ENCODE peak calls at places on chromosome 21, in ten cellular contexts. R is fibroblast of lung, L is astrocyte of the spinal cord, S is cardiac fibroblast, V is upper lobe of right lung, F is epithelial cell of esophagus, M is epithelial cell of proximal tubule, I is foreskin fibroblast, G is GM12878, X is AG10803. J is an unnamed sample.

GRCh38 chr21:38668501-38668900 is 137.2 kb upstream of the ETS2 start:
- DNase-seq in R (no peak), L (no peak), S (no peak), V (no peak), F (no peak), M (no peak), I (no peak), G (no peak), X (no peak), J (no peak)

GRCh38 chr21:34900376-34900775 is 148.7 kb downstream of the RUNX1 start:
- DNase-seq in R (peak), L (peak), S (no peak), V (no peak), F (peak), M (no peak), I (peak), G (no peak), X (peak), J (no peak)

GRCh38 chr21:45278156-45278911 is 9.4 kb downstream of the POFUT2 start:
- DNase-seq in R (no peak), L (no peak), S (no peak), V (no peak), F (no peak), M (no peak), I (no peak), G (no peak), X (no peak), J (no peak)

GRCh38 chr21:38597436-38597835 is 99.2 kb upstream of the ERG start:
- DNase-seq in R (peak), L (no peak), S (no peak), V (no peak), F (peak), M (no peak), I (no peak), G (no peak), X (peak), J (no peak)

GRCh38 chr21:45417256-45417950 is 12.4 kb downstream of the COL18A1 start:
- DNase-seq in R (peak), L (peak), S (no peak), V (no peak), F (no peak), M (no peak), I (no peak), G (no peak), X (no peak), J (no peak)

GRCh38 chr21:44907966-44908364 is 12.7 kb downstream of the ITGB2 start:
- DNase-seq in R (no peak), L (no peak), S (peak), V (peak), F (no peak), M (no peak), I (no peak), G (no peak), X (no peak), J (no peak)

GRCh38 chr21:46667735-46668380 is 32.4 kb downstream of the PRMT2 start:
- DNase-seq in R (peak), L (peak), S (peak), V (no peak), F (peak), M (no peak), I (peak), G (no peak), X (peak), J (no peak)

GRCh38 chr21:31609081-31609480 is 50.4 kb upstream of the SOD1 start:
- DNase-seq in R (no peak), L (no peak), S (peak), V (no peak), F (no peak), M (no peak), I (no peak), G (no peak), X (no peak), J (no peak)

GRCh38 chr21:46418265-46418946 is 40.3 kb upstream of the DIP2A start:
- DNase-seq in R (no peak), L (no peak), S (no peak), V (no peak), F (no peak), M (no peak), I (no peak), G (no peak), X (no peak), J (no peak)

GRCh38 chr21:38470762-38471161 is 27.5 kb downstream of the ERG start:
- DNase-seq in R (peak), L (peak), S (peak), V (no peak), F (peak), M (no peak), I (peak), G (no peak), X (peak), J (no peak)

GRCh38 chr21:46500224-46500861 is 41.7 kb downstream of the DIP2A start:
- DNase-seq in R (peak), L (peak), S (peak), V (no peak), F (peak), M (peak), I (peak), G (no peak), X (peak), J (no peak)

GRCh38 chr21:45937721-45938452 is 43.7 kb upstream of the COL6A1 start:
- DNase-seq in R (no peak), L (no peak), S (no peak), V (no peak), F (no peak), M (no peak), I (no peak), G (no peak), X (peak), J (no peak)

GRCh38 chr21:25967566-25968438 is 202.8 kb downstream of the APP start:
- DNase-seq in R (peak), L (no peak), S (peak), V (no peak), F (peak), M (no peak), I (no peak), G (peak), X (no peak), J (no peak)

GRCh38 chr21:44425307-44425894 is 29.9 kb upstream of the LRRC3 start:
- DNase-seq in R (no peak), L (no peak), S (no peak), V (peak), F (no peak), M (no peak), I (no peak), G (no peak), X (no peak), J (no peak)

GRCh38 chr21:19850157-19850556 is 1148.1 kb upstream of the NCAM2 start:
- DNase-seq in R (no peak), L (no peak), S (no peak), V (no peak), F (no peak), M (no peak), I (no peak), G (no peak), X (no peak), J (no peak)

GRCh38 chr21:33540711-33541104 is 1.2 kb downstream of the GART start:
- DNase-seq in R (no peak), L (no peak), S (no peak), V (no peak), F (no peak), M (no peak), I (no peak), G (no peak), X (no peak), J (no peak)

GRCh38 chr21:33541105-33541711 is 709 bp downstream of the GART start:
- DNase-seq in R (peak), L (peak), S (peak), V (no peak), F (peak), M (no peak), I (peak), G (peak), X (peak), J (no peak)

GRCh38 chr21:33541756-33542639 is at the start of gene GART:
- DNase-seq in R (peak), L (peak), S (peak), V (peak), F (peak), M (no peak), I (peak), G (peak), X (peak), J (no peak)

GRCh38 chr21:33537212-33537611 is 4.7 kb downstream of the GART start:
- DNase-seq in R (no peak), L (no peak), S (no peak), V (no peak), F (no peak), M (no peak), I (no peak), G (no peak), X (no peak), J (no peak)

DNA sequence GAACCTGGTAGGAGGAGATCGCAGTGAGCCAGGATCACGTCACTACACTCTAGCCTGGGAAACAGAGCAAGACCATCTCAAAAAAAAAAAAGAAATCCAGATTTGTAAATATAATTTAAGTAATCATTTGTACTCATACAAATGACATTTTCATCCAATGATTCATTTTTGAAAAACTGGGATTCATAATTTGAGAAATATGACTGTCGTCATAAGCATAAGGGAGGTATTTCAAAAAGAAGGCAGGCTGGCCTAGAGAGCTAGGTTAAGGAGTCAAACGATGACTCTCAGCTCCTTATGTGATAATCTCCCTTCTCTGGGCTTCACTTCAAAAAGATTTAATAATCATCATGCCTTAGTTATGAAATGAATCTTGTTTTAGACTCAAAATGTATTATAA is 2.3 kb downstream of the GART start:
- DNase-seq in R (peak), L (no peak), S (peak), V (no peak), F (peak), M (no peak), I (no peak), G (no peak), X (no peak), J (no peak)
- H3K4me3 ChIP-seq in R (no peak), L (no peak), S (no peak), V (no peak), F (no peak), M (no peak), I (no peak), G (no peak), X (no peak), J (no peak)

DNA sequence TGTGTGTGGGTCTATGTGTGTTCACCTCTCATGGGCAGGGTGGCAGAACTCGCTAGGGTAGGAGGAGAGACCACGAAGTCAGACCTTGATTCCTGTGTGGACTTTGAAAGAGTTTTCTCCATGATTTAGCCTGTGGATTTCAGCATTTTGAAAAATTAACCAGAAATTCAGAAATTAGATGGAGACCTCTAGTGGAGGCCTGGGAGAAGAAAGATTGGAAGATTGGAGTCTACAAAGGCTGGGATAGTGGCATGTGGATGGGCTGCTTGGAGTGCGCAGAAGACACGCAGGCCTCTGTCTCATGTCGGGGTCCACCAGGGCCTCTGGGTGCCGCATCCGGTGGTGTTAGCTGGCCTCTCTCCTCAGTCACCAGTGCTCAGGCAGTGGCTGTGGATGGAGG is 18.9 kb upstream of the IGSF5 start:
- DNase-seq in R (no peak), L (no peak), S (no peak), V (no peak), F (no peak), M (no peak), I (peak), G (no peak), X (no peak), J (no peak)
- TF ChIP-seq CTCF in R (no peak), L (peak), S (no peak), V (no peak), F (no peak), M (peak), I (peak), G (no peak), X (peak), J (peak)

GRCh38 chr21:33033961-33034413 is 8.3 kb downstream of the OLIG2 start:
- DNase-seq in R (no peak), L (no peak), S (no peak), V (no peak), F (no peak), M (no peak), I (no peak), G (no peak), X (no peak), J (no peak)

GRCh38 chr21:33035147-33035546 is 9.4 kb downstream of the OLIG2 start:
- DNase-seq in R (no peak), L (no peak), S (no peak), V (no peak), F (no peak), M (no peak), I (no peak), G (no peak), X (no peak), J (no peak)

GRCh38 chr21:33033094-33033951 is 7.6 kb downstream of the OLIG2 start:
- DNase-seq in R (no peak), L (no peak), S (no peak), V (no peak), F (no peak), M (no peak), I (no peak), G (no peak), X (no peak), J (no peak)

GRCh38 chr21:33039542-33039941 is 13.8 kb downstream of the OLIG2 start:
- DNase-seq in R (no peak), L (no peak), S (no peak), V (no peak), F (no peak), M (no peak), I (no peak), G (no peak), X (no peak), J (no peak)

DNA sequence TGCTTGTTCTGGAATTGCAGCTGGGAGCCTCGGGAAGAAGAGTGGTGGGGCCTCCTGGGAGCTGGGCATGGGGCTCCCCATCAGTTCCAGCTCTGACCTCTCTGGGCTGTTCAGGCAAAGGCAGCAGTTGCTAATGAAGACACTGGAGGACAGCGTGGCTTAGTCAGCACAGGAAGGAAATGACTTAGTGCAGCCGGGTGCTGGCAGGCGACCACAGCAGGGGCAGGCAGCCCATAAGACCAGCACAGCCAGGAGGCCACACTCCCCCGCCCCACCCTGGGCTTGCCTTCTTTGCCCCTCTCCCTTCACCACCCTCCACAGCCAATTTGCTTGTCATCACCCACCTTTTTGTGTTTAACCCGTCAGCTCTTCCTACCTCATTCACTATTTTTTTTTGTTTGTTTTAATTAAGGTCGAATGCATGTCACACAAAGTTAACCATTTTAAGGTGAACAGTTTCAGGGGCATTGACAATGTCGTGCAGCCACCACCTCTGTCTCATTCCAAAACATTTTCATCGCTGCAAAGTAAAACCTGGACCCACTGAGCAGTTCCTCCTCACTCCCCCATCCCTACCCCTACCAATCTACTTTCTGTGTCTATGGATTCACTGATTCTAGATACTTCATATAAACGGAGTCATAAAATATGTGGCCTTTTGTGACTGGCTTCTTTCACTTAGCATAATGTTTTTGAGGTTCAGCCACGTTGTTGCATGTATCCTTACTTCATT is 10.9 kb downstream of the OLIG2 start:
- DNase-seq in R (peak), L (peak), S (peak), V (no peak), F (peak), M (no peak), I (peak), G (no peak), X (peak), J (peak)
- H3K4me3 ChIP-seq in R (no peak), L (no peak), S (no peak), V (no peak), F (no peak), M (no peak), I (no peak), G (no peak), X (no peak), J (no peak)

GRCh38 chr21:23799376-23799775 is 1807.9 kb downstream of the MRPL39 start:
- DNase-seq in R (no peak), L (no peak), S (no peak), V (no peak), F (no peak), M (no peak), I (no peak), G (no peak), X (no peak), J (no peak)
- TF ChIP-seq CTCF in R (no peak), L (no peak), S (no peak), V (no peak), F (no peak), M (no peak), I (no peak), G (no peak), X (no peak), J (no peak)